ENCODE peak calls at places on chromosomes 12 and 14, in five cellular contexts. One of them, this sample, is unnamed.
A peak's percentile ranks its signal among the peaks of the same experiment; 100 is the strongest.

GRCh38 chr12:22228022-22228875 is 106.3 kb downstream of the ST8SIA1 start:
- DNase-seq in endothelial cell: no peak
- DNase-seq in Kasumi-1: no peak
- DNase-seq in hepatocyte: no peak
- DNase-seq in ureter: no peak
- DNase-seq in this sample: no peak

GRCh38 chr12:39935275-39935674 is 170.6 kb downstream of the SLC2A13 start:
- DNase-seq in endothelial cell: no peak
- DNase-seq in Kasumi-1: no peak
- DNase-seq in ureter: no peak
- DNase-seq in hepatocyte: no peak
- DNase-seq in this sample: no peak

GRCh38 chr12:57755454-57756372 is 810 bp downstream of the MARCHF9 start:
- DNase-seq in hepatocyte: peak; percentile 71
- DNase-seq in Kasumi-1: no peak
- DNase-seq in endothelial cell: no peak
- DNase-seq in ureter: no peak
- DNase-seq in this sample: no peak

GRCh38 chr14:61076531-61076930 is 95.5 kb downstream of the SLC38A6 start:
- DNase-seq in ureter: no peak
- DNase-seq in hepatocyte: no peak
- DNase-seq in endothelial cell: no peak
- DNase-seq in Kasumi-1: no peak
- DNase-seq in this sample: no peak

GRCh38 chr12:65720136-65720535 is 104.1 kb upstream of the HMGA2 start:
- DNase-seq in Kasumi-1: no peak
- DNase-seq in hepatocyte: no peak
- DNase-seq in ureter: no peak
- DNase-seq in endothelial cell: no peak
- DNase-seq in this sample: no peak

GRCh38 chr12:84605988-84606387 is 306.6 kb downstream of the SLC6A15 start:
- DNase-seq in ureter: no peak
- DNase-seq in hepatocyte: no peak
- DNase-seq in endothelial cell: no peak
- DNase-seq in Kasumi-1: no peak
- DNase-seq in this sample: no peak

GRCh38 chr12:13000616-13000934 is 510 bp upstream of the HEBP1 start:
- DNase-seq in ureter: no peak
- DNase-seq in endothelial cell: no peak
- DNase-seq in Kasumi-1: no peak
- DNase-seq in hepatocyte: no peak
- DNase-seq in this sample: no peak

GRCh38 chr12:85843606-85844325 is 7.6 kb upstream of the RASSF9 start:
- DNase-seq in Kasumi-1: no peak
- DNase-seq in hepatocyte: peak; percentile 26
- DNase-seq in ureter: no peak
- DNase-seq in endothelial cell: no peak
- DNase-seq in this sample: no peak

GRCh38 chr12:110585231-110585799 is 2.2 kb upstream of the PPTC7 start:
- DNase-seq in Kasumi-1: peak; percentile 84
- DNase-seq in ureter: peak; percentile 61
- DNase-seq in hepatocyte: peak; percentile 16
- DNase-seq in endothelial cell: peak; percentile 18
- DNase-seq in this sample: no peak

GRCh38 chr12:55051197-55051920 is 31.6 kb downstream of the NEUROD4 start:
- DNase-seq in endothelial cell: no peak
- DNase-seq in ureter: no peak
- DNase-seq in Kasumi-1: no peak
- DNase-seq in hepatocyte: no peak
- DNase-seq in this sample: no peak

GRCh38 chr14:37985826-37986470 is 221.8 kb upstream of the SSTR1 start:
- DNase-seq in hepatocyte: peak; percentile 68
- DNase-seq in Kasumi-1: peak; percentile 50
- DNase-seq in endothelial cell: peak; percentile 33
- DNase-seq in ureter: no peak
- DNase-seq in this sample: peak; percentile 18

GRCh38 chr12:109626378-109627115 is 53.0 kb downstream of the MVK start:
- DNase-seq in hepatocyte: no peak
- DNase-seq in Kasumi-1: no peak
- DNase-seq in endothelial cell: no peak
- DNase-seq in ureter: no peak
- DNase-seq in this sample: no peak

GRCh38 chr12:52434096-52434733 is at the start of gene KRT75:
- DNase-seq in Kasumi-1: no peak
- DNase-seq in hepatocyte: no peak
- DNase-seq in ureter: no peak
- DNase-seq in endothelial cell: no peak
- DNase-seq in this sample: no peak

GRCh38 chr12:52692253-52692652 is 11.1 kb downstream of the KRT77 start:
- DNase-seq in hepatocyte: no peak
- DNase-seq in ureter: no peak
- DNase-seq in Kasumi-1: no peak
- DNase-seq in endothelial cell: peak; percentile 56
- DNase-seq in this sample: no peak

GRCh38 chr14:104795781-104796681 is 483 bp upstream of the AKT1 start:
- DNase-seq in ureter: no peak
- DNase-seq in Kasumi-1: no peak
- DNase-seq in hepatocyte: peak; percentile 83
- DNase-seq in endothelial cell: peak; percentile 65
- DNase-seq in this sample: no peak

GRCh38 chr12:46386877-46387629 is 14.5 kb upstream of the SLC38A2 start:
- DNase-seq in hepatocyte: no peak
- DNase-seq in ureter: no peak
- DNase-seq in endothelial cell: no peak
- DNase-seq in Kasumi-1: peak; percentile 56
- DNase-seq in this sample: no peak

GRCh38 chr14:104690266-104690711 is 871 bp downstream of the INF2 start:
- DNase-seq in endothelial cell: no peak
- DNase-seq in hepatocyte: no peak
- DNase-seq in Kasumi-1: no peak
- DNase-seq in ureter: no peak
- DNase-seq in this sample: no peak

GRCh38 chr12:20646239-20646827 is 48.8 kb upstream of the SLCO1C1 start:
- DNase-seq in hepatocyte: peak; percentile 56
- DNase-seq in endothelial cell: no peak
- DNase-seq in ureter: no peak
- DNase-seq in Kasumi-1: peak; percentile 82
- DNase-seq in this sample: no peak

GRCh38 chr12:67640863-67641262 is 7.7 kb upstream of the DYRK2 start:
- DNase-seq in hepatocyte: peak; percentile 28
- DNase-seq in endothelial cell: no peak
- DNase-seq in Kasumi-1: no peak
- DNase-seq in ureter: no peak
- DNase-seq in this sample: no peak

GRCh38 chr12:25056011-25056410 is 107.1 kb upstream of the BCAT1 start:
- DNase-seq in hepatocyte: no peak
- DNase-seq in endothelial cell: no peak
- DNase-seq in ureter: no peak
- DNase-seq in Kasumi-1: no peak
- DNase-seq in this sample: no peak

GRCh38 chr14:68978550-68978911 is 571 bp downstream of the ACTN1 start:
- DNase-seq in Kasumi-1: peak; percentile 34
- DNase-seq in endothelial cell: peak; percentile 71
- DNase-seq in ureter: peak; percentile 75
- DNase-seq in hepatocyte: peak; percentile 82
- DNase-seq in this sample: no peak

GRCh38 chr14:23418021-23418420 is 9.9 kb upstream of the MYH6 start:
- DNase-seq in ureter: no peak
- DNase-seq in hepatocyte: no peak
- DNase-seq in Kasumi-1: no peak
- DNase-seq in endothelial cell: no peak
- DNase-seq in this sample: no peak

GRCh38 chr12:27577688-27578087 is 53.7 kb downstream of the PPFIBP1 start:
- DNase-seq in ureter: no peak
- DNase-seq in Kasumi-1: no peak
- DNase-seq in hepatocyte: no peak
- DNase-seq in endothelial cell: no peak
- DNase-seq in this sample: no peak

GRCh38 chr14:31880935-31881334 is 196.2 kb upstream of the ARHGAP5 start:
- DNase-seq in Kasumi-1: no peak
- DNase-seq in hepatocyte: peak; percentile 47
- DNase-seq in endothelial cell: no peak
- DNase-seq in ureter: no peak
- DNase-seq in this sample: no peak

GRCh38 chr12:119102714-119103113 is 76.0 kb upstream of the HSPB8 start:
- DNase-seq in endothelial cell: no peak
- DNase-seq in Kasumi-1: no peak
- DNase-seq in ureter: no peak
- DNase-seq in hepatocyte: no peak
- DNase-seq in this sample: no peak

GRCh38 chr14:97022741-97023140 is 225.6 kb downstream of the VRK1 start:
- DNase-seq in ureter: no peak
- DNase-seq in endothelial cell: no peak
- DNase-seq in hepatocyte: no peak
- DNase-seq in Kasumi-1: no peak
- DNase-seq in this sample: no peak

GRCh38 chr12:49619286-49619685 is 4.1 kb upstream of the PRPF40B start:
- DNase-seq in ureter: no peak
- DNase-seq in Kasumi-1: no peak
- DNase-seq in endothelial cell: no peak
- DNase-seq in hepatocyte: no peak
- DNase-seq in this sample: no peak

GRCh38 chr12:121085842-121086353 is 46.8 kb upstream of the P2RX7 start:
- DNase-seq in Kasumi-1: no peak
- DNase-seq in ureter: no peak
- DNase-seq in hepatocyte: no peak
- DNase-seq in endothelial cell: no peak
- DNase-seq in this sample: no peak

GRCh38 chr12:27319394-27319793 is 13.2 kb upstream of the BMAL2 start:
- DNase-seq in endothelial cell: no peak
- DNase-seq in ureter: no peak
- DNase-seq in Kasumi-1: no peak
- DNase-seq in hepatocyte: no peak
- DNase-seq in this sample: no peak

GRCh38 chr12:43444940-43445564 is 107.0 kb downstream of the ADAMTS20 start:
- DNase-seq in endothelial cell: peak; percentile 73
- DNase-seq in hepatocyte: peak; percentile 78
- DNase-seq in ureter: no peak
- DNase-seq in Kasumi-1: peak; percentile 73
- DNase-seq in this sample: peak; percentile 33

GRCh38 chr12:130128764-130129735 is 33.2 kb upstream of the FZD10 start:
- DNase-seq in hepatocyte: no peak
- DNase-seq in endothelial cell: no peak
- DNase-seq in Kasumi-1: no peak
- DNase-seq in ureter: no peak
- DNase-seq in this sample: no peak

GRCh38 chr14:77561881-77562280 is 54.6 kb downstream of the SPTLC2 start:
- DNase-seq in ureter: no peak
- DNase-seq in Kasumi-1: no peak
- DNase-seq in endothelial cell: no peak
- DNase-seq in hepatocyte: no peak
- DNase-seq in this sample: no peak